ENCODE peak calls at places on chromosomes 13 and 19, in ten cellular contexts. G is progenitor cell of endocrine pancreas; D is AG04449; P is activated naive CD4-positive, alpha-beta T cell treated with Interleukin-2 at 50 U/mL for 16 hours; V is RPMI8226; J is nephron progenitor cell; L is activated naive CD8-positive, alpha-beta T cell treated with anti-CD3 and anti-CD28 coated beads, Interleukin-2, amount 50 U/mL, for 24 hours; T is T-helper 1 cell; Z is endothelial cell; U is D341Med. N is an unnamed sample.

GRCh38 chr13:35723061-35723461 is 246.6 kb upstream of the MAB21L1 start:
- DNase-seq in Z (no peak), U (no peak), P (no peak), J (no peak), T (no peak), V (no peak), L (no peak), D (no peak), G (no peak), N (no peak)

GRCh38 chr13:27966641-27967202 is 2.4 kb downstream of the CDX2 start:
- DNase-seq in L (no peak), Z (no peak), D (no peak), T (no peak), P (no peak), G (no peak), V (no peak), U (no peak), J (peak; percentile 56), N (peak; percentile 44)

GRCh38 chr19:40090256-40091204 is at the start of gene ZNF780A:
- DNase-seq in J (peak; percentile 75), V (peak; percentile 67), D (no peak), G (peak; percentile 60), U (peak; percentile 86), P (peak; percentile 78), T (peak; percentile 46), L (peak; percentile 80), Z (peak; percentile 80), N (peak; percentile 83)

GRCh38 chr13:59208405-59209195 is 955.1 kb downstream of the DIAPH3 start:
- DNase-seq in T (no peak), G (no peak), U (no peak), P (no peak), J (no peak), L (no peak), D (no peak), Z (no peak), V (no peak), N (no peak)

GRCh38 chr19:41116261-41116660 is 2.0 kb downstream of the CYP2F1 start:
- DNase-seq in Z (no peak), U (no peak), T (no peak), D (no peak), J (no peak), V (no peak), P (no peak), L (no peak), G (no peak), N (no peak)

GRCh38 chr13:30290812-30291436 is 16.4 kb downstream of the KATNAL1 start:
- DNase-seq in U (no peak), D (no peak), T (no peak), J (no peak), V (no peak), Z (no peak), G (no peak), L (no peak), P (no peak), N (no peak)

GRCh38 chr19:50173144-50173543 is 10.1 kb upstream of the IZUMO2 start:
- DNase-seq in P (peak; percentile 2), G (no peak), V (peak; percentile 24), L (no peak), D (no peak), T (no peak), U (no peak), Z (no peak), J (no peak), N (no peak)

GRCh38 chr13:103009061-103009840 is 57.0 kb downstream of the SLC10A2 start:
- DNase-seq in J (no peak), L (no peak), U (no peak), P (no peak), G (no peak), Z (no peak), T (no peak), D (no peak), V (no peak), N (no peak)

GRCh38 chr13:75687145-75687763 is 51.1 kb downstream of the LMO7 start:
- DNase-seq in U (no peak), T (no peak), Z (peak; percentile 15), L (no peak), J (no peak), P (no peak), V (no peak), D (no peak), G (no peak), N (peak; percentile 10)

GRCh38 chr19:47230122-47230920 is 678 bp downstream of the BBC3 start:
- DNase-seq in U (peak; percentile 84), J (peak; percentile 75), Z (peak; percentile 67), V (peak; percentile 67), G (peak; percentile 80), L (peak; percentile 87), P (peak; percentile 82), D (no peak), T (peak; percentile 71), N (peak; percentile 86)

GRCh38 chr19:50482886-50483285 is 6.2 kb upstream of the GARIN5A start:
- DNase-seq in D (no peak), T (no peak), L (no peak), P (no peak), J (no peak), V (no peak), Z (no peak), G (no peak), U (no peak), N (no peak)

GRCh38 chr19:4695224-4695731 is 25.1 kb upstream of the MYDGF start:
- DNase-seq in Z (no peak), G (no peak), T (no peak), L (no peak), U (no peak), J (no peak), P (no peak), D (no peak), V (no peak), N (no peak)

GRCh38 chr13:93227280-93227905 is 786 bp downstream of the GPC6 start:
- DNase-seq in T (no peak), G (peak; percentile 28), L (no peak), J (peak; percentile 58), D (no peak), V (no peak), U (peak; percentile 60), P (no peak), Z (peak; percentile 57), N (peak; percentile 74)

GRCh38 chr19:49165865-49166301 is 8.3 kb downstream of the TRPM4 start:
- DNase-seq in P (no peak), Z (no peak), J (peak; percentile 37), T (no peak), U (peak; percentile 26), V (no peak), L (no peak), G (no peak), D (no peak), N (peak; percentile 51)

GRCh38 chr13:103852036-103852435 is 785.8 kb upstream of the SLC10A2 start:
- DNase-seq in P (no peak), D (no peak), Z (no peak), U (peak; percentile 25), L (no peak), G (no peak), V (no peak), J (no peak), T (no peak), N (no peak)

GRCh38 chr13:99224019-99224418 is 23.4 kb downstream of the UBAC2 start:
- DNase-seq in G (no peak), T (no peak), U (no peak), P (no peak), J (no peak), L (no peak), Z (no peak), V (no peak), D (no peak), N (no peak)

GRCh38 chr19:5826531-5827341 is 12.8 kb downstream of the FUT6 start:
- DNase-seq in P (peak; percentile 7), T (no peak), L (peak; percentile 38), Z (no peak), J (peak; percentile 89), G (no peak), D (no peak), U (peak; percentile 80), V (peak; percentile 96), N (peak; percentile 83)

GRCh38 chr19:31943778-31944177 is 401.6 kb upstream of the ZNF507 start:
- DNase-seq in Z (no peak), L (no peak), P (no peak), J (no peak), G (no peak), T (no peak), U (no peak), D (no peak), V (no peak), N (no peak)

GRCh38 chr13:50760751-50761150 is 82.7 kb downstream of the DLEU7 start:
- DNase-seq in U (no peak), G (no peak), P (no peak), Z (no peak), D (no peak), T (no peak), J (no peak), V (no peak), L (no peak), N (no peak)

GRCh38 chr19:41218615-41219507 is at the start of gene AXL:
- DNase-seq in T (no peak), J (peak; percentile 71), P (no peak), Z (peak; percentile 45), G (peak; percentile 49), V (no peak), L (no peak), D (peak; percentile 63), U (peak; percentile 46), N (peak; percentile 43)

GRCh38 chr19:38784224-38784623 is 4.8 kb upstream of the LGALS7B start:
- DNase-seq in L (no peak), P (no peak), G (no peak), V (no peak), D (no peak), T (no peak), Z (no peak), U (no peak), J (no peak), N (no peak)

GRCh38 chr13:45219123-45219891 is 18.5 kb upstream of the KCTD4 start:
- DNase-seq in J (no peak), V (no peak), P (no peak), U (no peak), Z (no peak), G (no peak), T (no peak), L (no peak), D (no peak), N (no peak)

GRCh38 chr13:43846496-43846895 is 33.0 kb downstream of the CCDC122 start:
- DNase-seq in P (no peak), Z (no peak), U (no peak), T (no peak), D (peak; percentile 44), G (no peak), J (no peak), V (no peak), L (no peak), N (no peak)

GRCh38 chr13:45481688-45482087 is 16.9 kb downstream of the COG3 start:
- DNase-seq in J (no peak), D (no peak), V (no peak), L (no peak), U (no peak), P (no peak), Z (no peak), T (no peak), G (no peak), N (no peak)

GRCh38 chr19:35044317-35045117 is 3.0 kb downstream of the HPN start:
- DNase-seq in G (peak; percentile 61), U (peak; percentile 79), P (peak; percentile 72), L (peak; percentile 73), Z (peak; percentile 71), D (no peak), J (peak; percentile 84), T (no peak), V (peak; percentile 25), N (peak; percentile 85)

GRCh38 chr13:64154514-64154913 is 2738.9 kb upstream of the PCDH20 start:
- DNase-seq in D (no peak), J (no peak), T (no peak), P (no peak), L (no peak), V (no peak), G (no peak), U (no peak), Z (no peak), N (peak; percentile 4)

GRCh38 chr13:67052550-67053237 is 177.4 kb downstream of the PCDH9 start:
- DNase-seq in D (no peak), J (no peak), G (no peak), Z (no peak), P (no peak), T (no peak), V (no peak), L (no peak), U (no peak), N (no peak)